ENCODE peak calls at places on chromosomes 13 and 19, in four cellular contexts. H, L, P and Q are unnamed samples.

GRCh38 chr19:51091895-51092873 is 9.5 kb upstream of the KLK14 start:
- DNase-seq in H (no peak), L (no peak), P (no peak), Q (no peak)

GRCh38 chr19:11279505-11280236 is 16.3 kb upstream of the TSPAN16 start:
- DNase-seq in H (peak), L (no peak), P (no peak), Q (peak)

GRCh38 chr13:26785845-26786630 is 25.5 kb upstream of the GPR12 start:
- DNase-seq in H (peak), L (peak), P (no peak), Q (peak)

GRCh38 chr19:801030-801860 is 4.0 kb downstream of the PTBP1 start:
- DNase-seq in H (no peak), L (peak), P (no peak), Q (no peak)

GRCh38 chr19:42066075-42066754 is 3.8 kb downstream of the GRIK5 start:
- DNase-seq in H (no peak), L (peak), P (no peak), Q (no peak)

GRCh38 chr13:24911135-24911524 is 147.2 kb downstream of the RNF17 start:
- DNase-seq in H (no peak), L (no peak), P (no peak), Q (no peak)

GRCh38 chr19:2478324-2478755 is 2.4 kb downstream of the GADD45B start:
- DNase-seq in H (peak), L (peak), P (no peak), Q (peak)

GRCh38 chr13:32228330-32229041 is 86.7 kb downstream of the ZAR1L start:
- DNase-seq in H (no peak), L (peak), P (no peak), Q (no peak)

GRCh38 chr19:5261151-5261890 is 79.3 kb downstream of the PTPRS start:
- DNase-seq in H (no peak), L (no peak), P (no peak), Q (no peak)

GRCh38 chr19:12913871-12914690 is 5.0 kb downstream of the SYCE2 start:
- DNase-seq in H (peak), L (no peak), P (no peak), Q (peak)

GRCh38 chr19:52336976-52337375 is 933 bp downstream of the ZNF610 start:
- DNase-seq in H (no peak), L (no peak), P (no peak), Q (no peak)

GRCh38 chr19:13012690-13013608 is 17.7 kb downstream of the NFIX start:
- DNase-seq in H (peak), L (peak), P (no peak), Q (peak)

GRCh38 chr19:5369962-5370367 is 29.4 kb upstream of the PTPRS start:
- DNase-seq in H (peak), L (peak), P (peak), Q (no peak)

GRCh38 chr13:35909837-35910236 is 221.3 kb downstream of the DCLK1 start:
- DNase-seq in H (no peak), L (no peak), P (no peak), Q (no peak)

GRCh38 chr19:57903298-57904174 is 12.9 kb downstream of the ZNF417 start:
- DNase-seq in H (no peak), L (no peak), P (no peak), Q (no peak)

GRCh38 chr19:634975-635652 is 1.8 kb upstream of the POLRMT start:
- DNase-seq in H (no peak), L (no peak), P (no peak), Q (no peak)

GRCh38 chr19:7199613-7200533 is 94.3 kb downstream of the INSR start:
- DNase-seq in H (no peak), L (no peak), P (no peak), Q (no peak)

GRCh38 chr13:111216166-111216960 is 101.3 kb downstream of the ARHGEF7 start:
- DNase-seq in H (peak), L (no peak), P (peak), Q (peak)

GRCh38 chr19:48561412-48561811 is 9.4 kb downstream of the SULT2B1 start:
- DNase-seq in H (no peak), L (no peak), P (no peak), Q (no peak)

GRCh38 chr13:99281811-99282263 is 23.7 kb upstream of the GPR18 start:
- DNase-seq in H (peak), L (peak), P (no peak), Q (peak)

GRCh38 chr13:49859568-49859967 is 67.1 kb upstream of the KPNA3 start:
- DNase-seq in H (no peak), L (peak), P (no peak), Q (no peak)

GRCh38 chr19:1773173-1773572 is 19.9 kb downstream of the ONECUT3 start:
- DNase-seq in H (no peak), L (no peak), P (no peak), Q (no peak)